ENCODE peak calls at places on chromosomes 5 and 9, in nine cellular contexts. W, K, Z, T, O, M, E, N and X are unnamed samples.
A peak's percentile ranks its signal among the peaks of the same experiment; 100 is the strongest.

GRCh38 chr9:107847977-107848376 is 358.4 kb upstream of the KLF4 start:
- DNase-seq in W (peak; percentile 42), K (no peak), Z (no peak), T (no peak), O (no peak), M (no peak), E (no peak), N (no peak), X (no peak)

GRCh38 chr5:17219006-17219422 is 1.6 kb downstream of the BASP1 start:
- DNase-seq in W (no peak), K (no peak), Z (peak; percentile 36), T (no peak), O (no peak), M (peak; percentile 77), E (no peak), N (no peak), X (no peak)

GRCh38 chr9:69395718-69396117 is 70.7 kb downstream of the ENTREP1 start:
- DNase-seq in W (no peak), K (no peak), Z (no peak), T (no peak), O (no peak), M (no peak), E (no peak), N (no peak), X (no peak)

GRCh38 chr9:14349818-14350333 is 35.9 kb upstream of the NFIB start:
- DNase-seq in W (no peak), K (no peak), Z (no peak), T (no peak), O (no peak), M (no peak), E (no peak), N (no peak), X (no peak)

GRCh38 chr5:89417990-89418820 is 535.2 kb upstream of the MEF2C start:
- DNase-seq in W (no peak), K (no peak), Z (no peak), T (no peak), O (no peak), M (no peak), E (no peak), N (no peak), X (no peak)

GRCh38 chr5:115190388-115190787 is 20.7 kb upstream of the TRIM36 start:
- DNase-seq in W (peak; percentile 26), K (no peak), Z (peak; percentile 63), T (no peak), O (no peak), M (no peak), E (no peak), N (no peak), X (no peak)

GRCh38 chr5:159640921-159641320 is 275.4 kb upstream of the ADRA1B start:
- DNase-seq in W (no peak), K (no peak), Z (no peak), T (no peak), O (no peak), M (no peak), E (no peak), N (no peak), X (no peak)

GRCh38 chr9:811101-811531 is 30.4 kb upstream of the DMRT1 start:
- DNase-seq in W (peak; percentile 93), K (peak; percentile 5), Z (no peak), T (no peak), O (no peak), M (no peak), E (no peak), N (no peak), X (no peak)

GRCh38 chr5:110918683-110919082 is 152.8 kb upstream of the TSLP start:
- DNase-seq in W (no peak), K (no peak), Z (no peak), T (no peak), O (no peak), M (no peak), E (no peak), N (no peak), X (no peak)

GRCh38 chr5:40389591-40389990 is 290.1 kb upstream of the PTGER4 start:
- DNase-seq in W (no peak), K (no peak), Z (no peak), T (no peak), O (no peak), M (no peak), E (no peak), N (no peak), X (no peak)

GRCh38 chr9:72394061-72394460 is 29.1 kb upstream of the ZFAND5 start:
- DNase-seq in W (no peak), K (no peak), Z (no peak), T (no peak), O (no peak), M (no peak), E (no peak), N (no peak), X (peak; percentile 4)

GRCh38 chr9:35749515-35750255 is 598 bp downstream of the RGP1 start:
- DNase-seq in W (peak; percentile 40), K (peak; percentile 46), Z (peak; percentile 79), T (no peak), O (no peak), M (no peak), E (no peak), N (no peak), X (peak; percentile 17)

GRCh38 chr5:138448481-138449398 is 9.9 kb downstream of the REEP2 start:
- DNase-seq in W (no peak), K (no peak), Z (peak; percentile 5), T (no peak), O (no peak), M (no peak), E (no peak), N (peak; percentile 36), X (no peak)

GRCh38 chr5:10708189-10708944 is 52.7 kb downstream of the DAP start:
- DNase-seq in W (no peak), K (no peak), Z (no peak), T (no peak), O (no peak), M (no peak), E (no peak), N (no peak), X (no peak)

GRCh38 chr5:77396017-77396416 is 96.1 kb downstream of the WDR41 start:
- DNase-seq in W (no peak), K (no peak), Z (no peak), T (no peak), O (no peak), M (no peak), E (peak; percentile 26), N (no peak), X (no peak)

GRCh38 chr5:23457780-23458179 is 49.6 kb upstream of the PRDM9 start:
- DNase-seq in W (no peak), K (no peak), Z (no peak), T (no peak), O (no peak), M (no peak), E (no peak), N (no peak), X (no peak)

GRCh38 chr9:33290247-33290993 is at the start of gene NFX1:
- DNase-seq in W (peak; percentile 99), K (peak; percentile 98), Z (peak; percentile 98), T (peak; percentile 97), O (peak; percentile 100), M (peak; percentile 99), E (peak; percentile 99), N (peak; percentile 90), X (peak; percentile 97)